ENCODE peak calls at places on chromosomes 11 and 22, in four cellular contexts. V, R, B and S are unnamed samples.
A peak's percentile ranks its signal among the peaks of the same experiment; 100 is the strongest.

GRCh38 chr11:113715882-113716625 is 9.9 kb upstream of the TMPRSS5 start:
- DNase-seq in V (no peak), R (no peak), B (no peak), S (no peak)

GRCh38 chr22:35076648-35077047 is 10.7 kb downstream of the ISX start:
- DNase-seq in V (no peak), R (no peak), B (no peak), S (no peak)

GRCh38 chr11:612201-612960 is 3.4 kb downstream of the IRF7 start:
- DNase-seq in V (no peak), R (peak; percentile 54), B (no peak), S (no peak)

GRCh38 chr22:40534379-40535188 is 101.9 kb downstream of the MRTFA start:
- DNase-seq in V (no peak), R (no peak), B (no peak), S (no peak)

GRCh38 chr11:113179181-113179701 is 135.1 kb upstream of the TTC12 start:
- DNase-seq in V (no peak), R (no peak), B (no peak), S (no peak)

GRCh38 chr22:26766510-26767350 is 109.3 kb downstream of the MIAT start:
- DNase-seq in V (no peak), R (no peak), B (no peak), S (no peak)

GRCh38 chr11:8092587-8093424 is 11.8 kb downstream of the TUB start:
- DNase-seq in V (no peak), R (peak; percentile 57), B (peak; percentile 67), S (no peak)

GRCh38 chr22:32199341-32199740 is 5.5 kb downstream of the RFPL2 start:
- DNase-seq in V (no peak), R (no peak), B (no peak), S (no peak)

GRCh38 chr22:23495614-23496444 is 84.3 kb downstream of the IGLL1 start:
- DNase-seq in V (no peak), R (no peak), B (no peak), S (no peak)

GRCh38 chr11:116510886-116511650 is 261.7 kb downstream of the BUD13 start:
- DNase-seq in V (no peak), R (no peak), B (no peak), S (no peak)

GRCh38 chr22:35292786-35293185 is 6.9 kb upstream of the TOM1 start:
- DNase-seq in V (no peak), R (no peak), B (no peak), S (no peak)